ENCODE peak calls at places on chromosomes 3 and 15, in four cellular contexts. E is GM12878, R is K562, B is HCT116. F is an unnamed sample.
A peak's percentile ranks its signal among the peaks of the same experiment; 100 is the strongest.

GRCh38 chr15:88657326-88658069 is 18.7 kb downstream of the ISG20 start:
- DNase-seq in E (no peak), R (peak; percentile 70), B (peak; percentile 38), F (no peak)

GRCh38 chr15:38267416-38268022 is 14.9 kb downstream of the SPRED1 start:
- DNase-seq in B (no peak), E (no peak), R (no peak), F (no peak)

GRCh38 chr15:66387176-66388056 is 704 bp downstream of the MAP2K1 start:
- DNase-seq in B (no peak), R (peak; percentile 72), E (no peak), F (no peak)

GRCh38 chr3:9770276-9770812 is 597 bp upstream of the CAMK1 start:
- DNase-seq in B (no peak), R (no peak), E (no peak), F (no peak)

GRCh38 chr3:169772530-169772950 is 656 bp upstream of the MYNN start:
- DNase-seq in B (peak; percentile 75), E (peak; percentile 59), R (peak; percentile 80), F (no peak)

GRCh38 chr3:175601521-175601920 is 742.4 kb downstream of the NAALADL2 start:
- DNase-seq in R (no peak), B (no peak), E (no peak), F (no peak)

GRCh38 chr3:37546876-37547275 is 314.8 kb upstream of the CTDSPL start:
- DNase-seq in B (no peak), R (peak; percentile 25), E (no peak), F (no peak)

GRCh38 chr3:25831578-25831977 is 41.7 kb downstream of the OXSM start:
- DNase-seq in R (peak; percentile 11), B (peak; percentile 31), E (no peak), F (no peak)

GRCh38 chr3:39149059-39149455 is 4.3 kb downstream of the CSRNP1 start:
- DNase-seq in E (no peak), R (no peak), B (no peak), F (no peak)

GRCh38 chr3:151412989-151413388 is 28.4 kb upstream of the P2RY12 start:
- DNase-seq in B (no peak), R (no peak), E (no peak), F (peak; percentile 60)

GRCh38 chr3:9422712-9423424 is 25.5 kb downstream of the SETD5 start:
- DNase-seq in R (peak; percentile 91), B (peak; percentile 91), E (no peak), F (no peak)

GRCh38 chr3:133479895-133480669 is 80.2 kb downstream of the BFSP2 start:
- DNase-seq in B (peak; percentile 79), R (no peak), E (peak; percentile 73), F (no peak)

DNA sequence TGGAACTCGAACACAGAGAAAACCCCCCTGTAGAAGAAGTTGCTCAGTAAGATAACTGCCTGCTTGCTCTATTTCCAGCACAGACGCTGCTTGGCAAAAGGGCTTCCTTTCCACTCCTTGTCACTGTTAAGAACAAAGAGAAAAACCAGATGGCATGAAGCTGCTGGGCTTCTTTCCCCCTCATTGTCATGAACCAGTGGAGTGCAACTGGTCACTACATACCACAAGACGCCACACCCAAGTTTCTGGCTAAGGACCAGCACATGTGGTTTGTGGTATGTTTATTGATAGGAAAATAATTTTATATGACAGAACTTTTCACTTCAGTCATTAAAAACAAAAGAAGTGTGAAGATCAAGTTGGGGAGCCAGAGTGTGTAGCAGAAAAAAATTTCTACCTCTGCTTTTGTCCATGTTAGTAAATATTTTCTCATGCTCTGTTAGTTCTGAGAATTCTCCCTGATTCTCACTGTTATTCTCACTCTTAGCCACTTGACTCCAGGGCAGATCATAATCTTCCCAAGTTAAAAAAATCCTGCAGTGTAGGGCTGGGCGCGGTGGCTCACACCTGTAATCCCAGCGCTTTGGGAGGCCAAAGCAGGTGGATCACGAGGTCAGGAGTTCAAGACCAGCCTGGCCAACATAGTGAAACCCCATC is 37.9 kb downstream of the CLK3 start:
- DNase-seq in R (no peak), E (no peak), B (peak; percentile 27), F (no peak)
- TF ChIP-seq EGR1 in R (no peak), E (no peak), B (no peak), F (no peak)

GRCh38 chr3:193744048-193744821 is 151.2 kb downstream of the OPA1 start:
- DNase-seq in E (peak; percentile 27), R (peak; percentile 62), B (no peak), F (no peak)
- TF ChIP-seq EGR1 in E (no peak), R (no peak), B (no peak), F (no peak)

DNA sequence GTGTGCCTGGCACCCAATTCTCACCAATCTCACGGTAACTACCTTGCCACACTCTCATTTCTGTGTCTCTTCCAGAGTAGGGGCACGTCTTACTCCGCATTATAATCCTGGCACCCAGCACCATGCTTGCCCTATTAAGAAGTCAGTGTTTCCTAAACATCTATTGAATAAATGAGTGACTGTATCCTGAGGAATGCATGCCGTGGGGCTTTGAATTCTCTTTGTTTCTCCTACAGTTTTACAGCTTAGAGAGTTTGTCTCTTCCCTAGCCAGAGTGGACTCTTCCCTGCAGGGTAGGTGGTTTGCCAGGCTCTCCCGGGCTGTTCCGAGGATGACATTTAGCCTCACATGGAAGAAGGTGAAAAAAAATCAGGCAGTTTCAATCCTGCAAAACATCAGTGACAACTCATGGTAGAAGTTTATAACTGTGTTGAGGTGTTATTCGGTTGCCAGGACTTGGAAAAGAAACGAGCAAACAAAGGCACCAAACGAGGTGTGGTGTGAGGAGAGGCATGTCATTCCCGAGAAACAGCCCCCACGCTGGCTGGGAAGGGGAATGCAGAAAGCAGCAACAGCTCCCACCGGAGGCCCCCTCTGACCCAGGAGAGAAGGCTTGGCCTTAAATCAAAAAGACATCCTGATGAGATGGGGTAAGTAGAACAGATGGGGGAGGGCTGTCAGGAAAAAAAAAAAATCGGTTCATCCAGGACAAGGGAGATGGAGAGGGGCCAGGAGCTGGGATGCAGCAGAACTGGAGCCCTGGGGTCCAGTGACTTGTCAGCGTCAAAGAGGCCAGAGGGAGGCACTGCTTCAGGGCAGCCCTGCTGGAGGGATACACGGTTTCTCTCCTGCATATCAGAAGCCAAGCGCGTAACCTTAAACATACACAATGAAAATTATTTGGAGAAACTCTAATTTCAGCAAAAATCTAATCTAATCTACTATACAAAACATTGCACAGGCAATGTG is 168.4 kb upstream of the ARRDC4 start:
- DNase-seq in B (no peak), E (no peak), R (no peak), F (no peak)
- TF ChIP-seq EGR1 in B (no peak), E (no peak), R (no peak), F (no peak)

GRCh38 chr3:47283596-47284364 is 1.0 kb downstream of the KLHL18 start:
- DNase-seq in E (no peak), B (no peak), R (peak; percentile 62), F (peak; percentile 60)

GRCh38 chr3:47280519-47280918 is 2.1 kb downstream of the KIF9 start:
- DNase-seq in B (no peak), E (no peak), R (no peak), F (no peak)

GRCh38 chr3:47283193-47283537 is 421 bp downstream of the KLHL18 start:
- DNase-seq in E (no peak), R (peak; percentile 60), B (no peak), F (no peak)

DNA sequence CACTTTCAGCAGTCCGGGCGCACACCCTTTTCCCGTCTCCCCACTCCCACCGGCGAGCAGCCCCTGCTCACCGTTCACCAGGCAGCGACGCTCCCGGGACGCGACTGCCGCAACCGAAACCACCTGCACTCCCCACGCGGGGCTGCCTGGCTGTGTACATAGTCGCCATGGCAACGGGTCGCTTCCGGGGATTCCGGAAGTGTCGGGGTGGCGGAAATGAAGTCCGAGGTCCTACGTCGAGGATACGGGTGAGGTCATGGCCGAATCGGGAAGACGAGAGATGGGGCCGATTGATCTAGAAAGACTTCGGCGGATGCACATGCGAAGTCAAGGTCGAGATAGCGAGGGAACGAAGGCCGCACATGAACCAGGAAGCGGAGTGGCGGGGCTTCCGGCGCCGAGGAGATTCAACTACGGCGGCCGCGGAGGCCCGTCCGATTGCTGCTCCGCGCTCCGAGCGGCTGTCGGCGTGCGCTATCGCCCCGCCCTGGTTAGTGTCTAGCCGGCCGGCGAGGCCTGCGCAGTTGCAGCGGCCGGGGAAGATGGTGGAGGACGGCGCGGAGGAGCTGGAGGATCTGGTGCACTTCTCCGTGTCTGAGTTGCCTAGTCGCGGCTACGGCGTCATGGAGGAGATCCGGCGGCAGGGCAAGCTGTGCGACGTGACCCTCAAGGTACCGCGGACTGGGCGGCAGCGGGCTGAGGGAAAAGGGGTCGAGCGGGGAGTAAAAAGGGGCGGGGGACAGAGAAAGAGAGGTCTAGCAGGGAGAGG is at the start of the genes KIF9 and KLHL18:
- DNase-seq in B (peak; percentile 92), E (peak; percentile 89), R (peak; percentile 99), F (peak; percentile 92)
- TF ChIP-seq EGR1 in B (no peak), E (peak; percentile 68), R (peak; percentile 29), F (no peak)

DNA sequence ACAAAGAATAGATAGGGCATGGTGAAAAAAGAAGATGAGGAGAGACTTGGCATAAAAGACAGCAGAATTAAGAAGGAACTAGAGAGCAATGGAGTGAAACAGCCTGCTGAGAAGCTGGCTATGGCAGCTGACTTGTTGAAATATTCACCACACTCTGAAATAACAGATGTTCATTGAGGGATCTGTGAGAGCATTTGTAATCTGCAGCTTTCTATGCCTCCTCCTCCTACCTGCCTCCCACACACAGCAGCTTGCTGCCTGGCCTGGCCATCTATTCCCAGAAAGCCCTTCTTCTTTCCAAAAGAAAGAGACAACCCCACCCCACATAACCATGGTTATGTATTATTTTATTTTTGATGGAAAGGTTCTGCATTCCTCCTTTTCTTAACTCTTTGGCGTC is 303.9 kb downstream of the GAP43 start:
- DNase-seq in R (peak; percentile 5), B (no peak), E (no peak), F (no peak)
- TF ChIP-seq EGR1 in R (no peak), B (no peak), E (no peak), F (no peak)

F was measured in H1.